ENCODE peak calls at places on chromosomes 4 and X, in eight cellular contexts. U is glomerular endothelial cell; H is M059J; M is LHCN-M2; V is CD8-positive, alpha-beta memory T cell; B is activated CD8-positive, alpha-beta memory T cell treated with anti-CD3 and anti-CD28 coated beads for 1 hour; D is stimulated activated CD4-positive, alpha-beta T cell treated with anti-CD3 and anti-CD28 coated beads, TNF-alpha, amount 100 ng/mL, for 4 hours; O is Right ventricle myocardium superior. S is an unnamed sample.
A peak's percentile ranks its signal among the peaks of the same experiment; 100 is the strongest.

GRCh38 chr4:181465826-181466225 is 777.4 kb upstream of the TENM3 start:
- DNase-seq in U (no peak), H (no peak), M (no peak), V (no peak), B (no peak), D (no peak), O (no peak), S (no peak)

GRCh38 chr4:49032440-49033161 is 46.5 kb downstream of the CWH43 start:
- DNase-seq in U (no peak), H (peak; percentile 35), M (peak; percentile 19), V (no peak), B (no peak), D (no peak), O (no peak), S (no peak)

GRCh38 chr4:125283702-125284279 is 31.0 kb upstream of the FAT4 start:
- DNase-seq in U (no peak), H (peak; percentile 5), M (peak; percentile 34), V (no peak), B (no peak), D (no peak), O (no peak), S (no peak)

GRCh38 chr4:242121-242848 is 63.0 kb downstream of the ZNF732 start:
- DNase-seq in U (peak; percentile 25), H (peak; percentile 77), M (peak; percentile 52), V (peak; percentile 81), B (peak; percentile 35), D (peak; percentile 47), O (peak; percentile 79), S (peak; percentile 46)

GRCh38 chrX:14235004-14235403 is 205.3 kb upstream of the GEMIN8 start:
- DNase-seq in U (no peak), H (no peak), M (no peak), V (no peak), B (no peak), D (no peak), O (no peak), S (no peak)

GRCh38 chr4:114252499-114252898 is 273.1 kb upstream of the ARSJ start:
- DNase-seq in U (no peak), H (no peak), M (no peak), V (no peak), B (no peak), D (no peak), O (no peak), S (no peak)

GRCh38 chr4:23234018-23234417 is 541.3 kb downstream of the GBA3 start:
- DNase-seq in U (no peak), H (no peak), M (no peak), V (no peak), B (no peak), D (no peak), O (no peak), S (no peak)

GRCh38 chrX:81201692-81202412 is at the start of the genes HMGN5 and SH3BGRL:
- DNase-seq in U (peak; percentile 52), H (peak; percentile 91), M (peak; percentile 89), V (peak; percentile 75), B (peak; percentile 51), D (peak; percentile 40), O (peak; percentile 88), S (peak; percentile 81)

GRCh38 chr4:25552580-25553271 is 102.9 kb upstream of the SLC34A2 start:
- DNase-seq in U (no peak), H (no peak), M (no peak), V (no peak), B (no peak), D (no peak), O (no peak), S (no peak)

GRCh38 chr4:65089666-65090065 is 580.6 kb downstream of the EPHA5 start:
- DNase-seq in U (no peak), H (peak; percentile 80), M (peak; percentile 48), V (no peak), B (no peak), D (no peak), O (no peak), S (no peak)

GRCh38 chr4:79178770-79179169 is 147.1 kb downstream of the NAA11 start:
- DNase-seq in U (no peak), H (no peak), M (no peak), V (no peak), B (no peak), D (no peak), O (no peak), S (peak; percentile 15)

GRCh38 chr4:85836588-85836987 is 361.6 kb downstream of the ARHGAP24 start:
- DNase-seq in U (no peak), H (no peak), M (peak; percentile 72), V (no peak), B (no peak), D (no peak), O (no peak), S (no peak)

GRCh38 chrX:15814811-15815210 is 24.5 kb downstream of the ZRSR2 start:
- DNase-seq in U (no peak), H (no peak), M (no peak), V (no peak), B (no peak), D (no peak), O (no peak), S (no peak)

GRCh38 chrX:40449956-40450701 is 130.6 kb upstream of the ATP6AP2 start:
- DNase-seq in U (no peak), H (no peak), M (no peak), V (no peak), B (no peak), D (no peak), O (no peak), S (no peak)

GRCh38 chr4:163895369-163896005 is 401.0 kb downstream of the TMA16 start:
- DNase-seq in U (no peak), H (no peak), M (no peak), V (no peak), B (no peak), D (no peak), O (no peak), S (no peak)